ENCODE peak calls at places on chromosomes 6 and 20, in seven cellular contexts. Y is IMR-90, X is endothelial cell, P is left ventricle myocardium inferior, I is mesothelial cell of epicardium, F is transverse colon, R is PC-9. S is an unnamed sample.

GRCh38 chr20:17570347-17571152 is 675 bp downstream of the DSTN start:
- DNase-seq in Y (peak), X (peak), P (peak), I (no peak), F (peak), R (peak), S (no peak)

GRCh38 chr6:82862543-82862942 is 203.1 kb downstream of the UBE3D start:
- DNase-seq in Y (peak), X (no peak), P (no peak), I (no peak), F (no peak), R (no peak), S (no peak)

GRCh38 chr6:50087231-50087954 is 37.7 kb upstream of the DEFB112 start:
- DNase-seq in Y (peak), X (no peak), P (no peak), I (no peak), F (no peak), R (peak), S (peak)

GRCh38 chr20:5222919-5223634 is 93.7 kb downstream of the PROKR2 start:
- DNase-seq in Y (peak), X (peak), P (peak), I (no peak), F (peak), R (peak), S (peak)

GRCh38 chr6:17096657-17097056 is 5.2 kb upstream of the STMND1 start:
- DNase-seq in Y (no peak), X (no peak), P (no peak), I (no peak), F (no peak), R (no peak), S (no peak)

GRCh38 chr6:146892613-146893401 is 294.0 kb downstream of the ADGB start:
- DNase-seq in Y (peak), X (no peak), P (no peak), I (no peak), F (no peak), R (no peak), S (no peak)

GRCh38 chr6:89268776-89269175 is 46.3 kb downstream of the GABRR2 start:
- DNase-seq in Y (no peak), X (no peak), P (no peak), I (no peak), F (no peak), R (peak), S (no peak)

GRCh38 chr6:53465732-53466131 is 79.2 kb downstream of the GCLC start:
- DNase-seq in Y (peak), X (no peak), P (no peak), I (no peak), F (no peak), R (no peak), S (no peak)

GRCh38 chr20:955111-955510 is 39.0 kb upstream of the ANGPT4 start:
- DNase-seq in Y (no peak), X (no peak), P (no peak), I (no peak), F (no peak), R (no peak), S (no peak)

GRCh38 chr6:132481189-132481588 is 31.7 kb downstream of the STX7 start:
- DNase-seq in Y (no peak), X (no peak), P (no peak), I (no peak), F (no peak), R (no peak), S (no peak)

GRCh38 chr20:24485981-24486380 is 16.6 kb downstream of the SYNDIG1 start:
- DNase-seq in Y (no peak), X (no peak), P (no peak), I (no peak), F (no peak), R (no peak), S (no peak)

GRCh38 chr20:4730782-4731181 is 9.1 kb downstream of the PRND start:
- DNase-seq in Y (peak), X (peak), P (no peak), I (no peak), F (no peak), R (no peak), S (no peak)

GRCh38 chr20:63520594-63520938 is at the start of gene PPDPF:
- DNase-seq in Y (peak), X (peak), P (peak), I (peak), F (peak), R (peak), S (peak)

GRCh38 chr20:47620808-47621805 is 119.4 kb downstream of the NCOA3 start:
- DNase-seq in Y (peak), X (no peak), P (no peak), I (no peak), F (no peak), R (peak), S (peak)

GRCh38 chr20:3784226-3784853 is 2.2 kb downstream of the CENPB start:
- DNase-seq in Y (no peak), X (no peak), P (no peak), I (no peak), F (no peak), R (no peak), S (no peak)

GRCh38 chr20:51540585-51540984 is 1.9 kb downstream of the NFATC2 start:
- DNase-seq in Y (no peak), X (no peak), P (no peak), I (no peak), F (no peak), R (no peak), S (no peak)

GRCh38 chr6:14144678-14145113 is 27.1 kb downstream of the CD83 start:
- DNase-seq in Y (peak), X (peak), P (peak), I (peak), F (peak), R (peak), S (peak)

GRCh38 chr6:116363759-116364158 is 7.0 kb upstream of the DSE start:
- DNase-seq in Y (peak), X (no peak), P (no peak), I (no peak), F (no peak), R (no peak), S (no peak)

GRCh38 chr6:25601797-25602679 is 50.0 kb upstream of the SCGN start:
- DNase-seq in Y (peak), X (no peak), P (no peak), I (no peak), F (no peak), R (no peak), S (no peak)

GRCh38 chr20:10540636-10541493 is 105.8 kb downstream of the SLX4IP start:
- DNase-seq in Y (peak), X (no peak), P (no peak), I (no peak), F (no peak), R (no peak), S (peak)

GRCh38 chr6:7512320-7512719 is 29.2 kb upstream of the DSP start:
- DNase-seq in Y (peak), X (no peak), P (no peak), I (no peak), F (no peak), R (no peak), S (no peak)

GRCh38 chr20:62925420-62926228 is 681 bp downstream of the DIDO1 start:
- DNase-seq in Y (peak), X (no peak), P (no peak), I (peak), F (peak), R (peak), S (peak)

GRCh38 chr6:113750148-113750547 is 107.0 kb upstream of the MARCKS start:
- DNase-seq in Y (no peak), X (no peak), P (no peak), I (no peak), F (no peak), R (no peak), S (no peak)

GRCh38 chr20:50001784-50002311 is 19.1 kb downstream of the SNAI1 start:
- DNase-seq in Y (no peak), X (no peak), P (no peak), I (no peak), F (no peak), R (no peak), S (no peak)

GRCh38 chr6:169420912-169421543 is 167.4 kb upstream of the THBS2 start:
- DNase-seq in Y (peak), X (peak), P (no peak), I (no peak), F (peak), R (peak), S (no peak)

GRCh38 chr6:155030148-155030720 is 35.1 kb downstream of the TIAM2 start:
- DNase-seq in Y (no peak), X (no peak), P (no peak), I (no peak), F (no peak), R (no peak), S (no peak)

GRCh38 chr20:13517801-13518200 is 120.9 kb downstream of the TASP1 start:
- DNase-seq in Y (peak), X (no peak), P (no peak), I (no peak), F (no peak), R (no peak), S (no peak)

GRCh38 chr20:61788343-61788742 is 277.3 kb downstream of the TAF4 start:
- DNase-seq in Y (no peak), X (no peak), P (no peak), I (no peak), F (no peak), R (no peak), S (no peak)

GRCh38 chr20:59055302-59055701 is 12.7 kb upstream of the PRELID3B start:
- DNase-seq in Y (peak), X (no peak), P (no peak), I (no peak), F (no peak), R (no peak), S (peak)

GRCh38 chr20:46011631-46012482 is 3.1 kb downstream of the MMP9 start:
- DNase-seq in Y (peak), X (no peak), P (peak), I (no peak), F (peak), R (peak), S (peak)
- TF ChIP-seq CTCF in Y (peak), X (no peak), P (no peak), I (no peak), F (no peak), R (peak), S (peak)

DNA sequence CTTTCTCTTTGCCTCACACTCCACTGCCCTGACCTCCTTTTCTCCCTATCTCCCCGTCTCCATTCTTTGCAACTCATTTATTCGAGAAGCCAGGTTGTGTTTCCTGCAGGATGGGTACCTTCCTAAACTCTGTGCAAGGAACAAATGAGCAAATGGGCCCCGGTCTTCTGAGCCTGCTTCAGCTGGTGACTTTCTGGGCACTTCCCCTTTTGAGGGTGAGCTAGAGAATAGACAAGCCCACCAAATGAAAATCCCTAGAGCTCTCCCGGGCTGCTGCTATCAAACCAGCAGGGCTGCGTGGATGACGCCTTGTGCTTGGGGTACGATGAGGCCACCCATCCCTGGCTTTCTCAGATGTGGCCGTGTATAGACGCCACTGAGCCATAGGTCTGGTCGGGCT is 91.0 kb upstream of the FOXA2 start:
- DNase-seq in Y (no peak), X (no peak), P (no peak), I (no peak), F (no peak), R (no peak), S (no peak)
- TF ChIP-seq CTCF in Y (no peak), X (no peak), P (no peak), I (no peak), F (no peak), R (no peak), S (no peak)

GRCh38 chr20:44644384-44645131 is 6.9 kb downstream of the ADA start:
- DNase-seq in Y (no peak), X (no peak), P (no peak), I (no peak), F (no peak), R (no peak), S (no peak)

GRCh38 chr20:44643596-44644383 is 7.7 kb downstream of the ADA start:
- DNase-seq in Y (peak), X (peak), P (peak), I (no peak), F (peak), R (peak), S (peak)

GRCh38 chr20:44642203-44643153 is 9.0 kb downstream of the ADA start:
- DNase-seq in Y (peak), X (peak), P (peak), I (peak), F (peak), R (peak), S (peak)

GRCh38 chr20:44641305-44641704 is 10.2 kb downstream of the ADA start:
- DNase-seq in Y (no peak), X (no peak), P (no peak), I (no peak), F (no peak), R (no peak), S (no peak)

DNA sequence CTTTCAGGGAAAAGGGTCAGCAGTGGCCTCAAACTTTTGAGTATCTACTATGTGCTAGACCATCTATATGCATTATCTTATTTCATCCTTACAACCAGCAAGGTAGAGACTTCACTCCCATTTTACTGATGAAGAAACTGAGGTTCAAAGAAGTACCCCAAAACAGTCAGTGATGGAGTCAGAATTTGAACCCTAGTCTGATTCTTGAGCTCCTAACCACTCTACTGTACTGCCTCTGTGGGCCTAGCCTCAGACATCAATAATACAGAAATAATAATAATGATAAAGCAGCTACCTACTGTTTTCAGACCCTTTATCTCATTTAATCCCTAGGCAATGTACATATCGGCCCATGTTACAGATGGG is 8.4 kb downstream of the ADA start:
- DNase-seq in Y (no peak), X (no peak), P (no peak), I (no peak), F (no peak), R (no peak), S (no peak)
- TF ChIP-seq CTCF in Y (no peak), X (no peak), P (no peak), I (no peak), F (no peak), R (no peak), S (no peak)

GRCh38 chr6:33049323-33049722 is 24.1 kb downstream of the HLA-DPA1 start:
- DNase-seq in Y (no peak), X (no peak), P (no peak), I (no peak), F (no peak), R (no peak), S (no peak)
- TF ChIP-seq CTCF in Y (no peak), X (no peak), P (peak), I (no peak), F (no peak), R (peak), S (no peak)

DNA sequence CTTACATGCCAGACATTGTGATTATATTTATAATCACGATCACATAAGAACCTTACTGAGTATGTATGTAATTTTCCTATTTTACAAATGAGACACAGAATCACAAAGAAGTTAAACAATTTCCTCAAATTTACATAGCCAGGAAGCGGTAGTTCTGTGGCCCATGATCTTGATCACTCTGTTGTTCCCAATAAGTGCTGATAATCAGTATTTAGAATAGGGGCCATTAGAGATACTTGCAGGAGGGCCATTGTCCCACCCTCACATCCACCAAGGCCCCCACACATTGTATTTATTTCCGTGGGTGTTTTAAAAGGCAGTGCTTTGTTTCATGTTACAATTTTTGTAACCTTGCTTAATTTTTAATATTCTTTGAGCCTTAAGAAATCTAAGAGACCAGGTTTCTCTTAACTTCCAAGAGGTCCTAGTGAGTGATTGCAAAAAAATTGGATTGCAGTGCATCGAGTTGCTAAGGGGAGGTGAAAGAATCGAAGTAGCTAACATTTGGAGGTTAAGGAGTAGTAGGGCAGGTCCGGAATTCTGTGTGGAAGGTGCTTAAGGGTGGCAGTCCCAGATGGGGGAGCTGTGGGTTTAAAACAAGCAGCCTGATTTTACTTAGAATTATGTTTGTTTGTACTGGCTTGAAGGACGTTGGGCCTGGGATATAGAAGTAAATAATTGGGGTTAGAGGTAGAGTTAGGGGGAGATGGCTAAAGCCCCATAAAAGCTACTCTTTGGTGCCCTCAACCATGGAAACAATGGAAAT is 339.4 kb downstream of the CDKAL1 start:
- DNase-seq in Y (no peak), X (no peak), P (no peak), I (no peak), F (no peak), R (no peak), S (peak)
- TF ChIP-seq CTCF in Y (peak), X (no peak), P (no peak), I (no peak), F (no peak), R (no peak), S (peak)

GRCh38 chr6:160678744-160679401 is 14.8 kb upstream of the LPA start:
- DNase-seq in Y (no peak), X (peak), P (no peak), I (no peak), F (no peak), R (no peak), S (no peak)

GRCh38 chr6:160678230-160678629 is 14.2 kb upstream of the LPA start:
- DNase-seq in Y (no peak), X (no peak), P (no peak), I (no peak), F (no peak), R (no peak), S (no peak)

DNA sequence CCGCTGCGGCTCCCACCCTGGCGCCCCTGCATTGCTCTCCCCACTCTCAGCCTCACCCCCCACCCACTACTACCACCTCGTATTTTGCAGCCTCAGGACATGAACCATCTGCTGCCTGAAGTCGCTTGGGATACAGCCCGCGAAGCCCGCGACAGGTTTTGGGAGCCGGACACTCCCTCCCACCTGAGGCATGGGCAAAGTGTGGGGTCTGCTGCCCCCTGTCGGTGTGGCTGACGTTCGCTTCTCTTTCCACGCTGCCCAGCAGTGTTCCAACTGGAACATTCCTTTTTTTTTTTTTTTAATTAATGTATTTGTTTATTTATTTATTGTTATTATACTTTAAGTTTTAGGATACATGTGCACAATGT is 15.3 kb upstream of the LPA start:
- DNase-seq in Y (no peak), X (peak), P (no peak), I (peak), F (no peak), R (no peak), S (no peak)
- TF ChIP-seq CTCF in Y (no peak), X (peak), P (no peak), I (peak), F (no peak), R (no peak), S (no peak)

GRCh38 chr6:86487660-86488221 is 449.6 kb upstream of the HTR1E start:
- DNase-seq in Y (no peak), X (no peak), P (no peak), I (no peak), F (no peak), R (no peak), S (no peak)
- TF ChIP-seq CTCF in Y (no peak), X (no peak), P (no peak), I (no peak), F (no peak), R (no peak), S (no peak)

GRCh38 chr6:27772261-27773001 is 139.8 kb downstream of the OR2B2 start:
- DNase-seq in Y (peak), X (peak), P (peak), I (peak), F (peak), R (peak), S (peak)
- TF ChIP-seq CTCF in Y (peak), X (peak), P (peak), I (peak), F (peak), R (peak), S (peak)

GRCh38 chr6:55448446-55448845 is 121.2 kb downstream of the GFRAL start:
- DNase-seq in Y (peak), X (no peak), P (no peak), I (no peak), F (no peak), R (no peak), S (no peak)

GRCh38 chr6:55450007-55450406 is 122.7 kb downstream of the GFRAL start:
- DNase-seq in Y (peak), X (no peak), P (no peak), I (no peak), F (no peak), R (no peak), S (no peak)

GRCh38 chr6:55445648-55446204 is 118.5 kb downstream of the GFRAL start:
- DNase-seq in Y (peak), X (peak), P (no peak), I (no peak), F (no peak), R (no peak), S (peak)

GRCh38 chr6:55443238-55444134 is 116.2 kb downstream of the GFRAL start:
- DNase-seq in Y (no peak), X (no peak), P (no peak), I (no peak), F (no peak), R (no peak), S (no peak)

DNA sequence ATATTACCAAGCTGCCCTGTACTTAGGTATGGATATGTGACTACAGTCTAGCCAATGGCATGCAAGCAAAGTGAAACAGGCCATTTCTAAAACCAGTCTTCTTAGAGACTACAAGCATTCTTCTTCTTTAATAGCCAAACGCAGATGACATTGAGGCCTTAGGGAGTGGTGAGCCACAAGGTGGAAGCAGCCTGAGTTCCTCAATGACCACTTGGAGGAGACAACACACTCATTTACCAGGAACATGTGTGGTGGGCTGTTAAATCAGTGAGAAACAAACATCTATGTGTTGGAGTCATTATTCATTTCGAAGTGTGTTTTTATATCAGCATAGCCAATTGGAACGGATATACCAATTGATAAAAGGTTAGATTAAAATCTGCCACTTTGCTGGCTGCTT is 122.0 kb downstream of the GFRAL start:
- DNase-seq in Y (no peak), X (peak), P (no peak), I (no peak), F (no peak), R (no peak), S (no peak)
- TF ChIP-seq CTCF in Y (no peak), X (peak), P (no peak), I (no peak), F (no peak), R (no peak), S (peak)

S was measured in Calu3.